ENCODE peak calls at places on chromosome 21, in ten cellular contexts. U, T, W, Z, H, G, D, J, L and F are unnamed samples.

GRCh38 chr21:36699546-36700294 is 805 bp downstream of the SIM2 start:
- DNase-seq in H (no peak), Z (no peak), W (no peak), U (no peak), G (no peak), D (no peak), J (no peak), L (no peak), T (peak; percentile 50), F (no peak)

GRCh38 chr21:28018741-28019669 is 973.7 kb downstream of the LTN1 start:
- DNase-seq in U (no peak), J (no peak), L (peak; percentile 75), D (peak; percentile 50), G (no peak), T (peak; percentile 25), Z (no peak), H (no peak), W (no peak), F (no peak)

GRCh38 chr21:45830221-45830640 is 151.3 kb upstream of the COL6A1 start:
- DNase-seq in L (no peak), T (no peak), H (no peak), W (no peak), U (no peak), Z (no peak), D (no peak), G (no peak), J (no peak), F (no peak)

GRCh38 chr21:45050786-45051489 is 23.4 kb upstream of the ADARB1 start:
- DNase-seq in G (no peak), H (no peak), Z (no peak), T (no peak), U (no peak), J (no peak), L (peak; percentile 50), W (no peak), D (peak; percentile 97), F (no peak)

GRCh38 chr21:25636727-25637126 is 2.3 kb upstream of the JAM2 start:
- DNase-seq in H (no peak), J (no peak), W (no peak), T (no peak), Z (no peak), U (no peak), D (peak; percentile 51), L (no peak), G (no peak), F (no peak)

GRCh38 chr21:27423073-27423472 is 456.2 kb upstream of the ADAMTS5 start:
- DNase-seq in L (peak; percentile 95), D (peak; percentile 92), Z (no peak), G (no peak), U (no peak), W (no peak), J (no peak), T (peak; percentile 90), H (no peak), F (no peak)

GRCh38 chr21:32719085-32719484 is 8.7 kb downstream of the SYNJ1 start:
- DNase-seq in W (no peak), L (no peak), H (no peak), Z (no peak), J (no peak), D (no peak), G (no peak), T (no peak), U (no peak), F (no peak)

GRCh38 chr21:35562876-35563275 is 497.4 kb downstream of the SETD4 start:
- DNase-seq in L (no peak), J (no peak), Z (no peak), G (no peak), U (no peak), W (no peak), H (no peak), D (no peak), T (no peak), F (no peak)

GRCh38 chr21:44653656-44654575 is 543 bp downstream of the KRTAP12-4 start:
- DNase-seq in U (no peak), G (peak; percentile 36), J (peak; percentile 15), D (no peak), W (peak; percentile 40), Z (no peak), H (no peak), L (no peak), T (no peak), F (no peak)

GRCh38 chr21:36551731-36552457 is 72.0 kb upstream of the CLDN14 start:
- DNase-seq in T (peak; percentile 57), U (no peak), L (peak; percentile 51), H (no peak), W (no peak), J (no peak), D (peak; percentile 36), G (no peak), Z (no peak), F (no peak)

GRCh38 chr21:45290948-45291612 is 3.4 kb upstream of the POFUT2 start:
- DNase-seq in L (peak; percentile 78), Z (no peak), J (no peak), T (no peak), G (no peak), H (no peak), U (no peak), W (no peak), D (no peak), F (no peak)

GRCh38 chr21:31476551-31477120 is 132.6 kb upstream of the TIAM1 start:
- DNase-seq in T (no peak), Z (no peak), G (no peak), D (peak; percentile 22), W (no peak), H (no peak), U (no peak), J (no peak), L (no peak), F (no peak)

GRCh38 chr21:40847956-40848355 is 998 bp upstream of the DSCAM start:
- DNase-seq in L (no peak), D (no peak), H (no peak), G (no peak), J (no peak), T (no peak), U (no peak), Z (no peak), W (no peak), F (no peak)

GRCh38 chr21:44994581-44995171 is 54.8 kb downstream of the SLX9 start:
- DNase-seq in U (no peak), D (no peak), T (no peak), L (peak; percentile 84), H (no peak), J (no peak), Z (no peak), G (no peak), W (no peak), F (no peak)